ENCODE peak calls at places on chromosomes 11 and 22, in five cellular contexts. B, T, K, O and U are unnamed samples.

GRCh38 chr22:43337385-43337784 is 5.8 kb downstream of the SCUBE1 start:
- DNase-seq in B (no peak), T (no peak), K (no peak), O (no peak), U (no peak)

GRCh38 chr11:88179966-88180629 is 4.9 kb upstream of the RAB38 start:
- DNase-seq in B (no peak), T (peak; percentile 25), K (no peak), O (peak; percentile 65), U (no peak)

GRCh38 chr11:820655-821512 is 2.2 kb downstream of the PNPLA2 start:
- DNase-seq in B (peak; percentile 93), T (peak; percentile 63), K (no peak), O (no peak), U (no peak)

GRCh38 chr11:17572359-17572690 is 25.3 kb downstream of the OTOG start:
- DNase-seq in B (peak; percentile 32), T (no peak), K (no peak), O (no peak), U (no peak)

GRCh38 chr11:111634981-111635705 is 32.9 kb downstream of the SIK2 start:
- DNase-seq in B (no peak), T (peak; percentile 38), K (no peak), O (no peak), U (no peak)

GRCh38 chr22:24994070-24994763 is 41.7 kb downstream of the KIAA1671 start:
- DNase-seq in B (no peak), T (no peak), K (no peak), O (peak; percentile 84), U (no peak)

GRCh38 chr11:36354221-36355003 is 58.3 kb downstream of the PRR5L start:
- DNase-seq in B (no peak), T (peak; percentile 73), K (no peak), O (peak; percentile 57), U (no peak)

GRCh38 chr11:92769125-92769524 is 200.3 kb upstream of the MTNR1B start:
- DNase-seq in B (no peak), T (no peak), K (no peak), O (no peak), U (no peak)

GRCh38 chr22:50708474-50708873 is 29.5 kb upstream of the ACR start:
- DNase-seq in B (no peak), T (no peak), K (no peak), O (no peak), U (no peak)

GRCh38 chr11:1890856-1891830 is 552 bp downstream of the PRR33 start:
- DNase-seq in B (no peak), T (no peak), K (no peak), O (no peak), U (no peak)

GRCh38 chr11:2534131-2534956 is 89.5 kb downstream of the KCNQ1 start:
- DNase-seq in B (peak; percentile 75), T (no peak), K (no peak), O (peak; percentile 85), U (no peak)

GRCh38 chr11:12961615-12962014 is 47.5 kb upstream of the RASSF10 start:
- DNase-seq in B (no peak), T (peak; percentile 46), K (no peak), O (peak; percentile 9), U (no peak)

GRCh38 chr11:120294096-120294495 is 31.0 kb upstream of the TLCD5 start:
- DNase-seq in B (no peak), T (no peak), K (no peak), O (no peak), U (no peak)

GRCh38 chr22:39873963-39874362 is 19.6 kb downstream of the ENTHD1 start:
- DNase-seq in B (no peak), T (no peak), K (no peak), O (no peak), U (no peak)

GRCh38 chr22:40181323-40181722 is 3.6 kb downstream of the TNRC6B start:
- DNase-seq in B (no peak), T (no peak), K (no peak), O (no peak), U (no peak)

GRCh38 chr11:114059984-114060401 is 482 bp downstream of the ZBTB16 start:
- DNase-seq in B (no peak), T (peak; percentile 60), K (no peak), O (peak; percentile 43), U (no peak)

GRCh38 chr22:50507421-50507990 is at the start of gene LMF2:
- DNase-seq in B (peak; percentile 98), T (no peak), K (peak; percentile 91), O (peak; percentile 83), U (peak; percentile 89)

GRCh38 chr11:94834931-94835330 is 66.8 kb downstream of the AMOTL1 start:
- DNase-seq in B (no peak), T (peak; percentile 44), K (no peak), O (no peak), U (no peak)

GRCh38 chr11:75476716-75477613 is 44.0 kb upstream of the KLHL35 start:
- DNase-seq in B (peak; percentile 49), T (no peak), K (no peak), O (no peak), U (no peak)

GRCh38 chr11:34624069-34624468 is 3.2 kb downstream of the EHF start:
- DNase-seq in B (no peak), T (no peak), K (no peak), O (no peak), U (no peak)

GRCh38 chr22:28424427-28425080 is 255.1 kb downstream of the TTC28 start:
- DNase-seq in B (no peak), T (peak; percentile 63), K (no peak), O (no peak), U (no peak)

GRCh38 chr11:82899191-82899820 is 924 bp downstream of the PRCP start:
- DNase-seq in B (no peak), T (no peak), K (no peak), O (no peak), U (no peak)

GRCh38 chr22:18065256-18065655 is 12.5 kb upstream of the PEX26 start:
- DNase-seq in B (no peak), T (no peak), K (no peak), O (no peak), U (no peak)

GRCh38 chr11:126790550-126790981 is 210.0 kb downstream of the KIRREL3 start:
- DNase-seq in B (no peak), T (peak; percentile 87), K (no peak), O (no peak), U (no peak)

GRCh38 chr11:124152770-124153407 is 30.3 kb upstream of the OR10D3 start:
- DNase-seq in B (no peak), T (no peak), K (no peak), O (no peak), U (no peak)
- TF ChIP-seq CTCF in B (no peak), T (peak; percentile 9), K (peak; percentile 34), O (no peak), U (no peak)

DNA sequence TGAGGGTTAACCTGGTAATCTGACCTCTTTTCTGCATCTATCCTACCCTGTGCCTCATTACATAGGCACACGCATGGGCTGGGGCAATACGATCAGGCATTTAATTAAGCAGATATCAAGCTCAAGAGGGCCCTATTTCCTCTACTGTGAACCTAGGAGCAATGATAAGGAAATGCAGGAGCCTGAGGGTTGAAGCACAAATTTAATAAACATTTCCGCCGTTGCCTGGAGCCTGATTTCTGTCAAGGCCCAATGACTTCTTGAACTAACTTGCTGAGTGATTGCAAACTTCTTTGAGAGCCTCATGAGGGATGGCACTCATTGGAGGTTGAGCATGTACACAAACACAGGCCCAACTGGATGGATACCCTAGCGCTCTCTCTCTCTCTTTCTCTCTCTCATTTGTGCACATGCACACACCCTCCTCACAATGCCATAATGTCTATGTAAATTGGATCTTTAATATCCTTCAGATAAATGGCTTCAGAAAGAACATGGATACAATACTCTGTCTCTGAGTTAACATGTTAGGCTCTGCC is 597.6 kb upstream of the CADM1 start:
- DNase-seq in B (no peak), T (no peak), K (no peak), O (no peak), U (no peak)
- TF ChIP-seq CTCF in B (no peak), T (no peak), K (no peak), O (no peak), U (no peak)

DNA sequence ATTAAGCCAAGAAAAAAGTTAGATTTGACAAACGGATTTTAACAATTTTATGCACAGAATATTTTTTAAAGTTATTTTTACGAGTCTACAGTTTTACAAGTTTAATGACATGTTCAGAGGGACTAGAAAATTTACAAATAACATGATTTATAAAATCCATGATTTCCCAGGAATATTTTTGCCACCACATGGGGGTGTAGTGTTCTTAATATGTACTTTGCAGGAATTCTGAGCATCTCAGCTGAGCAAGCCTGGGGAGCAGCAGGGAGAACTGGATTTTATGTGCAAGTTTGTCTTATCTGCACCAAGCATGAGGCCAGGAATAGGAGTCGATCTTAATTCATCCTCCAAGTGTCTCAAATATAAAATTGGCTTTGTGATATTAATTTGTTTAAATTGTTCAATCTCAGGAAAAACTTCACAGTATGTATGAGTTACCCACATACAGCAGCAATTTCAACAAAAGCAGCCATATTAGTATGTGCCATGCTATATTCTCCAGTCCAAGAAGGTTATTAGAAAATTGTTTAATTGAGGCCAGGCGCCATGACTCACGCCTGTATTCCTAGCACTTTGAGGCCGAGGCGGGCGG is 826.3 kb downstream of the DLG2 start:
- DNase-seq in B (no peak), T (peak; percentile 31), K (no peak), O (peak; percentile 9), U (no peak)
- TF ChIP-seq CTCF in B (no peak), T (peak; percentile 27), K (peak; percentile 63), O (peak; percentile 21), U (peak; percentile 49)

DNA sequence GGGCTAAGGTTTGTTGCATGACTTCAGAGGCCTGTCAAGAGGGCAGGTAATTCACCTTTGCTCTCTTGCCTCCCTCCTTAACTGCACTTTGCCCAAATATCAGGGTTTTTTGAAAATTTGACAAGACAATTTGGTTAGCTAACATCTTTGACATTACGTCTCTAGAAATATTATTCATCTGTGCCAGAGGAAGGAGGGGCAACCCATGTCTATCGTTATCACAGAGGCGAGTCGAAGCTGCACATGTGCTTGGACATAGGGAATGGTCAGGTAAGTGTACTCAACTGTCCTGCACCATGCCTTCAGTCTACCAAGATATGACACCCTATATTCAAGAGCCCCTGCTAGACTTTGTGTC is 3.7 kb downstream of the AKIP1 start:
- DNase-seq in B (no peak), T (no peak), K (no peak), O (no peak), U (no peak)
- TF ChIP-seq CTCF in B (no peak), T (no peak), K (peak; percentile 25), O (no peak), U (no peak)

DNA sequence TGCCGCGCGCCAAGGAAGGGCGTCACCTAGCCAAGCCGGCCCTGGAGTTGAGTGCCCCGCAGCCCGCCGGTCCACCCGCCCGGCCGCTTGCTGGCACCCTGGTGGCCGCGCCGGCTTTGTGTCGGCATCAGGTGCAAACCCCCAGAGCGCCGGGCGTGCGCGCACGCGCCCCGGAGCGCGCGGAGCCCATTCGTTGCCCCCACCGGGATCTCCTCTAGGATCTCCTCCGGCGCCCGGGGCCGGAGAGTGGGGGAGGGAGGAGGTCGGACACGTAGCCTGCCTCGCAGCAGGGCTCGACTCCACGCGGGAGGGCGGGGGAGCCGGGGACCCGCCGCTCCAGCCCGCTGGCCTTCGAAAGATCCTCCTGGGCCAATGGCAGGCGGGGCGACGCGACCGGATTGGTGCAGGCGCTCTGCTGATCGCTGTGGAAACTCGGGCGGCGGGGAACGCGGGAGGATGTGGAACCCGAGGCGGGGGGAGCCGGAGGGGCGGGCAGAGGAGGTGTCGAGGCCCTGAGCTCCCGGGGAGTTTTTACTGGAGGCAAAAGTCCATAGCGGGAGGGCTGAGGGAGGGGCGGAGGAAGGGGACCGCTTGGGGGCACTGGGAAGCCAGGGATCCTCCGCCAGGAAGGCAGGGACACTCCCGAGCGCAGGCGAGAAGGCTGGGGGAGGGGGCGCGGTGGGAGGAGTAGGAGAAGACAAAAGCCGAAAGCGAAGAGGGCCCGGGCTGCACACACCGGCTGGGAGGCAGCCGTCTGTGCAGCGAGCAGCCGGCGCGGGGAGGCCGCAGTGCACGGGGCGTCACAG is at the start of gene FADS2:
- DNase-seq in B (peak; percentile 98), T (peak; percentile 97), K (peak; percentile 96), O (peak; percentile 51), U (peak; percentile 82)
- TF ChIP-seq CTCF in B (no peak), T (no peak), K (peak; percentile 42), O (no peak), U (peak; percentile 48)

GRCh38 chr11:21514298-21514697 is 678.6 kb upstream of the ANO5 start:
- DNase-seq in B (no peak), T (no peak), K (no peak), O (no peak), U (no peak)
- TF ChIP-seq CTCF in B (peak; percentile 46), T (no peak), K (peak; percentile 51), O (peak; percentile 17), U (peak; percentile 57)